ENCODE peak calls at places on chromosomes 6 and 20, in ten cellular contexts. Y is left lung; G is ascending aorta; K is Panc1; X is uterus; J is heart right ventricle; W is upper lobe of left lung; Q is hepatocyte; L is aorta; F is CD4-positive, alpha-beta memory T cell. O is an unnamed sample.
A peak's percentile ranks its signal among the peaks of the same experiment; 100 is the strongest.

GRCh38 chr20:36975085-36975829 is 23.7 kb upstream of the SAMHD1 start:
- DNase-seq in Y (no peak), G (no peak), K (no peak), X (no peak), J (no peak), W (no peak), Q (no peak), L (no peak), F (peak; percentile 88), O (peak; percentile 55)

GRCh38 chr20:19583532-19584175 is 174.4 kb upstream of the RIN2 start:
- DNase-seq in Y (peak; percentile 52), G (no peak), K (peak; percentile 8), X (peak; percentile 63), J (peak; percentile 54), W (no peak), Q (peak; percentile 85), L (peak; percentile 91), F (no peak), O (peak; percentile 41)

GRCh38 chr6:3350252-3350826 is 91.6 kb downstream of the PSMG4 start:
- DNase-seq in Y (no peak), G (no peak), K (no peak), X (no peak), J (no peak), W (no peak), Q (no peak), L (no peak), F (no peak), O (no peak)

GRCh38 chr6:35634316-35634715 is 54.4 kb downstream of the FKBP5 start:
- DNase-seq in Y (no peak), G (no peak), K (no peak), X (no peak), J (peak; percentile 16), W (no peak), Q (no peak), L (no peak), F (no peak), O (peak; percentile 51)

GRCh38 chr6:38387994-38388393 is 251.7 kb downstream of the BTBD9 start:
- DNase-seq in Y (no peak), G (no peak), K (no peak), X (no peak), J (no peak), W (no peak), Q (peak; percentile 43), L (no peak), F (no peak), O (no peak)

GRCh38 chr6:232896-233640 is 59.2 kb upstream of the DUSP22 start:
- DNase-seq in Y (no peak), G (no peak), K (no peak), X (no peak), J (no peak), W (no peak), Q (no peak), L (no peak), F (no peak), O (no peak)

GRCh38 chr6:24858154-24858801 is 59.6 kb upstream of the ARMH2 start:
- DNase-seq in Y (no peak), G (no peak), K (no peak), X (no peak), J (no peak), W (no peak), Q (no peak), L (no peak), F (peak; percentile 72), O (peak; percentile 37)

GRCh38 chr6:35014786-35015185 is 125.7 kb downstream of the ANKS1A start:
- DNase-seq in Y (no peak), G (no peak), K (no peak), X (no peak), J (no peak), W (no peak), Q (no peak), L (no peak), F (no peak), O (no peak)

DNA sequence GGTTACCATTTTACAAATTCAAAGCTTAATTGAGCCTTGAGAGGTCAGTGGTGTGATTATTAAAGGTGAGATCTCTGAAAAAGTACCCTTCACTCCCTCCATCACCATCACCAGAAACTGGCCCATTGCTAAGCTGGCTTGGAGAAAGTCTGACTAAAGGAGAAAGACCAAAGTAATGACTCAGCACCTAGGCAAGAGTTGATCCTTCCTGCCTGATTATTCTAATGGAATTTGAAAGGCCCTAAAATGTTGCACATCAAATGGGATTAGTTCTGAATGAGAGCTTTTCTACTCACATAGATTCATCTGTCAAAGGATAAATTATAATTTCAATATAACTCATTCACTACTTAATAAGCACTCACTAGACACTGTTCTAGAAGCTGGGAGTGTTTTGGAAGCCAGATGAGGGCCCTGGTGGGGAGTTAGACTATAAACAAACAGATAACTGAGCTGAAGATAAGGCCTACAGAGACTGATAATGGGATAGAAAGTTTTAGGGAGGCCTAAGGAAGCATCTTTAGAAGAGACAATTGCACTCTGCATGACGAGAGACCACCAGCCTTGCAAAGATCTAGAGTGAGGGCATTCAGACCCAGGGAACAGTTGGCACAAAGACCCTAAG is 366.7 kb downstream of the SYNE1 start:
- DNase-seq in Y (no peak), G (no peak), K (no peak), X (no peak), J (no peak), W (no peak), Q (no peak), L (no peak), F (no peak), O (no peak)
- H3K4me1 ChIP-seq in Y (peaks cover 4% of the 10 kb centered on the region), G (peaks cover 12% of the 10 kb centered on the region), K (no peaks in the 10 kb centered on the region), X (peaks cover 19% of the 10 kb centered on the region), J (peaks cover 48% of the 10 kb centered on the region), W (peaks cover 19% of the 10 kb centered on the region), Q (peaks cover 14% of the 10 kb centered on the region), L (peaks cover 5% of the 10 kb centered on the region), F (no peaks in the 10 kb centered on the region), O (peaks cover 4% of the 10 kb centered on the region)

GRCh38 chr6:70134542-70134941 is 168.3 kb downstream of the COL9A1 start:
- DNase-seq in Y (no peak), G (no peak), K (no peak), X (no peak), J (no peak), W (no peak), Q (no peak), L (no peak), F (no peak), O (no peak)

GRCh38 chr6:70131528-70131927 is 171.4 kb downstream of the COL9A1 start:
- DNase-seq in Y (no peak), G (no peak), K (no peak), X (no peak), J (no peak), W (no peak), Q (no peak), L (no peak), F (no peak), O (no peak)

GRCh38 chr6:70133246-70133645 is 169.6 kb downstream of the COL9A1 start:
- DNase-seq in Y (no peak), G (no peak), K (no peak), X (no peak), J (no peak), W (no peak), Q (no peak), L (no peak), F (no peak), O (no peak)

GRCh38 chr6:70129341-70129740 is 173.5 kb downstream of the COL9A1 start:
- DNase-seq in Y (no peak), G (no peak), K (no peak), X (no peak), J (no peak), W (no peak), Q (no peak), L (no peak), F (no peak), O (no peak)

DNA sequence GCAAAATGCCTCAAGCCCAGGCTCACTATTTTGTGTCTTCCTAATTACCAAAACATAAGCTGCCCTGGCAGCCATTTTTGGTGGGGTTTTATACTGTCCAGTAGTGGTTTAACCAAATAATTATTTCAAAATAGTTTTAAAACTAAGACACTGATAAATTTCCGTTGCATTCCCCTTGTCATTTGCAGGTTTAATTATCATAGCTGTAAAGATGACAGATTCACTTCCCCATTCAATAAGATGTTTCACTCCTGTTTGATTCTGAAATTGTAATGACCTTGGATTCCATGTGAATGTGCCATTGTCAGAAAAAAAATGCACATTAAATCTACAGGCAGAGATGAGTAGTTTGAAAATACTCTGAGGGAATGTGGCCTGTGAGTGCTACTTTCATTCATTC is 172.0 kb downstream of the COL9A1 start:
- DNase-seq in Y (no peak), G (no peak), K (no peak), X (no peak), J (no peak), W (no peak), Q (no peak), L (no peak), F (no peak), O (no peak)
- H3K27ac ChIP-seq in Y (no peak overlapping the region), G (no peak overlapping the region), K (no peak overlapping the region), X (no peak overlapping the region), J (no peak overlapping the region), W (no peak overlapping the region), Q (no peak overlapping the region), L (no peak overlapping the region), F (no peak overlapping the region), O (no peak overlapping the region)

GRCh38 chr6:45447005-45447404 is 69.3 kb upstream of the SUPT3H start:
- DNase-seq in Y (no peak), G (no peak), K (no peak), X (no peak), J (no peak), W (no peak), Q (no peak), L (no peak), F (no peak), O (no peak)

GRCh38 chr6:45442716-45443115 is 65.0 kb upstream of the SUPT3H start:
- DNase-seq in Y (no peak), G (no peak), K (no peak), X (no peak), J (no peak), W (no peak), Q (no peak), L (no peak), F (no peak), O (no peak)

GRCh38 chr6:45447721-45448120 is 70.0 kb upstream of the SUPT3H start:
- DNase-seq in Y (no peak), G (no peak), K (no peak), X (no peak), J (no peak), W (no peak), Q (no peak), L (no peak), F (no peak), O (no peak)

GRCh38 chr6:45445749-45446454 is 68.2 kb upstream of the SUPT3H start:
- DNase-seq in Y (peak; percentile 73), G (peak; percentile 28), K (peak; percentile 99), X (peak; percentile 71), J (peak; percentile 68), W (no peak), Q (peak; percentile 91), L (no peak), F (peak; percentile 70), O (peak; percentile 92)

DNA sequence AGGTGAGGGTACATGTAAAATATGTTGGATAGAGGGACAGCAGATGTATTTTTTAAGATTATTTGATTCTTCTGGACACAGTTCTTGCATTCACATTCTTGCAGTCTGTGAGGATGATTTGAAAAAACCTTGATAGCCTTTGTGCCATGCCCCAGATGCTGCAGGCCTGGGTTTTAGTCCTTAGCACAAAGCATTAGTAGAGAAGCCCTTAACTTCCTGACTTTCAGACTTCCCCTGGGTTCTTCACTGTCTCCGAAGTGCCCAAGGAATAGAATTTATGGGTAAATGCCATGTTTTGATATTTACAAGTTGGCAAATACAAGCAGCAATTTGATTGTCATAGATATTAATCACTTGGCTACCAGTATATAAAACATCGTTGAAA is 67.6 kb upstream of the SUPT3H start:
- DNase-seq in Y (no peak), G (no peak), K (no peak), X (no peak), J (no peak), W (no peak), Q (no peak), L (no peak), F (no peak), O (no peak)
- H3K4me3 ChIP-seq in Y (peak overlapping the region; percentile 11), G (no peak overlapping the region), K (no peak overlapping the region), X (no peak overlapping the region), J (no peak overlapping the region), W (no peak overlapping the region), Q (no peak overlapping the region), L (no peak overlapping the region), F (no peak overlapping the region), O (no peak overlapping the region)

DNA sequence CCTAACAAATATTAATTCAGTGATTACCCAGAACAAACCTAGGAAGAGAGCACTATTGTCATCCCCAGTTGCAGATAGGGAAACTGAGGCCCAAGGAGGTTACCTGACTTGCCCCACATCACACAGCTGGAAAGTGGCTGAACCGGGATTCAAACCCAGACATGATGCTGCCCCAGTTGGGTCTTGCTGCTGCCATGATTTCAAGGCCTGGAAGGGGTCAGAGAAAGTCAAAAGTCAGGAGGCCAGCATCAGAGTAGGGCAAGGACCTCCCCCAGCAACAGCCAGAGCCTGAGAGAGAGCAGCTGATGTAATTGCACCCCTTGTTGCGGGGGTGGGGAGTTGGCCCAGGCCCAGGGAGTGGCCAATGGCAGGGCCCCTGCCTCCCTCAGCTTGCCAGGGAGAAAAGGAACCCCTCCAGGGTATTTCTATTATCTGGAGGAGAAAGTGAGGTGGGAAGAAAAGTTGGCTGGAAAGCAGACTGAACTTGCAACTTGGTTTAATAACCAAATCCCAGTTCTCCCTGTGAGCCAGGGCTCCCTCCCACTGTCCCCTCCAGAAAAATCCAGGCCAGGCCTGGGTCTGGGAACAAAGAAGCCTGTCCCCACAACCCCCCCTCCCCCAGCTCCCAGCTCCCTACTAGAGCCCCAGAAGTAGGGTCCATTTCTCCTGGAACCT is 83.6 kb downstream of the MRPL14 start:
- DNase-seq in Y (no peak), G (no peak), K (no peak), X (no peak), J (no peak), W (no peak), Q (no peak), L (peak; percentile 36), F (no peak), O (no peak)
- H3K4me1 ChIP-seq in Y (peaks cover 9% of the 10 kb centered on the region), G (peaks cover 12% of the 10 kb centered on the region), K (peaks cover 21% of the 10 kb centered on the region), X (peaks cover 9% of the 10 kb centered on the region), J (peaks cover 11% of the 10 kb centered on the region), W (no peaks in the 10 kb centered on the region), Q (peaks cover 30% of the 10 kb centered on the region), L (no peaks in the 10 kb centered on the region), F (no peaks in the 10 kb centered on the region), O (peaks cover 3% of the 10 kb centered on the region)

O was measured in small intestine.